ENCODE peak calls at places on chromosomes 13 and 19, in five cellular contexts. D is stomach, J is WTC11, N is mucosa of descending colon, W is bronchial epithelial cell. V is an unnamed sample.

GRCh38 chr19:19575411-19575810 is 37.3 kb downstream of the CILP2 start:
- DNase-seq in N (no peak), D (no peak), J (no peak), W (no peak), V (no peak)

GRCh38 chr13:109629737-109630136 is 156.6 kb downstream of the IRS2 start:
- DNase-seq in J (no peak), W (no peak), N (no peak), D (no peak), V (no peak)

GRCh38 chr19:19459707-19460251 is 54.3 kb downstream of the GATAD2A start:
- DNase-seq in W (peak; percentile 64), J (no peak), N (peak; percentile 44), D (peak; percentile 41), V (no peak)

GRCh38 chr19:38596057-38596981 is 21.4 kb downstream of the MAP4K1 start:
- DNase-seq in D (peak; percentile 72), W (peak; percentile 29), J (peak; percentile 98), N (peak; percentile 73), V (no peak)

GRCh38 chr19:45041125-45041524 is 2.3 kb downstream of the CLASRP start:
- DNase-seq in W (no peak), J (no peak), D (no peak), N (no peak), V (no peak)

GRCh38 chr13:48231948-48232347 is 1.1 kb upstream of the ITM2B start:
- DNase-seq in W (no peak), N (no peak), D (no peak), J (no peak), V (no peak)

GRCh38 chr19:30699871-30700280 is 327.7 kb downstream of the ZNF536 start:
- DNase-seq in D (no peak), N (no peak), J (no peak), W (no peak), V (no peak)

GRCh38 chr19:45172173-45172572 is 5.9 kb downstream of the TRAPPC6A start:
- DNase-seq in D (no peak), W (no peak), N (no peak), J (no peak), V (no peak)

GRCh38 chr19:58181902-58182576 is 822 bp upstream of the ZNF274 start:
- DNase-seq in N (peak; percentile 50), D (peak; percentile 27), W (peak; percentile 20), J (peak; percentile 79), V (peak; percentile 22)

GRCh38 chr13:30744056-30744684 is 8.8 kb downstream of the ALOX5AP start:
- DNase-seq in J (no peak), D (peak; percentile 56), N (peak; percentile 54), W (peak; percentile 51), V (peak; percentile 53)

GRCh38 chr19:29542776-29543175 is 17.0 kb downstream of the VSTM2B start:
- DNase-seq in W (no peak), J (no peak), N (no peak), D (no peak), V (no peak)

GRCh38 chr19:35141627-35142401 is 1.2 kb upstream of the FXYD7 start:
- DNase-seq in N (no peak), J (no peak), D (no peak), W (no peak), V (no peak)

GRCh38 chr19:54209748-54210494 is 9.3 kb downstream of the RPS9 start:
- DNase-seq in J (no peak), N (peak; percentile 90), D (peak; percentile 97), W (peak; percentile 96), V (no peak)

GRCh38 chr13:32256243-32256642 is 58.9 kb downstream of the ZAR1L start:
- DNase-seq in N (no peak), D (no peak), W (no peak), J (no peak), V (no peak)

GRCh38 chr13:22740264-22740663 is 440.5 kb upstream of the SGCG start:
- DNase-seq in W (peak; percentile 2), D (no peak), J (peak; percentile 25), N (no peak), V (no peak)

GRCh38 chr13:89571676-89572075 is 1775.8 kb upstream of the MIR17HG start:
- DNase-seq in W (no peak), N (no peak), D (no peak), J (no peak), V (no peak)

GRCh38 chr13:42685762-42686560 is 95.4 kb upstream of the FAM216B start:
- DNase-seq in W (no peak), N (no peak), D (no peak), J (no peak), V (no peak)

GRCh38 chr19:7482584-7483439 is 6.0 kb downstream of the PEX11G start:
- DNase-seq in W (peak; percentile 55), D (no peak), N (peak; percentile 77), J (peak; percentile 89), V (no peak)

GRCh38 chr19:55345101-55345817 is 5.6 kb downstream of the KMT5C start:
- DNase-seq in J (no peak), N (no peak), D (no peak), W (no peak), V (no peak)

GRCh38 chr19:4372630-4373367 is 27.5 kb downstream of the SH3GL1 start:
- DNase-seq in W (no peak), N (no peak), J (no peak), D (no peak), V (no peak)

GRCh38 chr13:60229708-60230272 is 66.1 kb upstream of the DIAPH3 start:
- DNase-seq in N (no peak), D (no peak), W (no peak), J (no peak), V (no peak)

GRCh38 chr13:46961719-46962118 is 64.9 kb upstream of the HTR2A start:
- DNase-seq in W (peak; percentile 81), J (no peak), N (no peak), D (no peak), V (no peak)

GRCh38 chr19:33506498-33506897 is 15.1 kb downstream of the PEPD start:
- DNase-seq in D (no peak), N (no peak), J (no peak), W (no peak), V (no peak)

GRCh38 chr19:50315773-50316448 is 13.3 kb downstream of the KCNC3 start:
- DNase-seq in D (no peak), J (peak; percentile 75), N (no peak), W (no peak), V (no peak)

GRCh38 chr19:16896098-16896912 is 7.5 kb downstream of the F2RL3 start:
- DNase-seq in J (peak; percentile 62), N (peak; percentile 67), D (no peak), W (no peak), V (peak; percentile 32)

GRCh38 chr19:49475191-49475932 is 1.3 kb downstream of the FLT3LG start:
- DNase-seq in J (no peak), D (no peak), W (no peak), N (no peak), V (no peak)

GRCh38 chr19:48511800-48512503 is at the start of gene LMTK3:
- DNase-seq in W (no peak), D (no peak), N (peak; percentile 53), J (peak; percentile 71), V (no peak)

GRCh38 chr19:42290523-42291436 is 11.2 kb upstream of the PRR19 start:
- DNase-seq in D (no peak), W (no peak), N (peak; percentile 56), J (no peak), V (peak; percentile 64)

GRCh38 chr19:50204811-50205675 is 1.6 kb downstream of the MYH14 start:
- DNase-seq in D (peak; percentile 94), W (no peak), J (peak; percentile 96), N (peak; percentile 96), V (no peak)

GRCh38 chr19:58218899-58219298 is 9.8 kb upstream of the ZNF544 start:
- DNase-seq in N (no peak), W (no peak), J (peak; percentile 61), D (no peak), V (no peak)

GRCh38 chr19:47272448-47273312 is 2.0 kb upstream of the INAFM1 start:
- DNase-seq in N (peak; percentile 76), W (no peak), J (no peak), D (peak; percentile 38), V (no peak)
- TF ChIP-seq CTCF in N (no peak), W (no peak), J (no peak), D (peak; percentile 10), V (no peak)

GRCh38 chr19:3131168-3131567 is 4.7 kb upstream of the GNA15 start:
- DNase-seq in J (no peak), D (no peak), W (no peak), N (no peak), V (no peak)

GRCh38 chr19:3125900-3126524 is 9.8 kb upstream of the GNA15 start:
- DNase-seq in J (peak; percentile 85), D (peak; percentile 79), N (peak; percentile 86), W (peak; percentile 38), V (peak; percentile 61)

GRCh38 chr19:3132971-3133792 is 2.7 kb upstream of the GNA15 start:
- DNase-seq in J (no peak), D (no peak), N (no peak), W (peak; percentile 38), V (peak; percentile 41)

GRCh38 chr19:3124630-3125029 is 11.2 kb upstream of the GNA15 start:
- DNase-seq in N (no peak), J (no peak), D (no peak), W (no peak), V (no peak)

GRCh38 chr19:3129112-3129511 is 6.7 kb upstream of the GNA15 start:
- DNase-seq in D (no peak), N (no peak), W (peak; percentile 60), J (no peak), V (no peak)
- TF ChIP-seq CTCF in D (peak; percentile 42), N (no peak), W (peak; percentile 16), J (no peak), V (no peak)

GRCh38 chr19:18281082-18282020 is at the start of gene JUND:
- DNase-seq in N (peak; percentile 98), W (peak; percentile 88), J (peak; percentile 94), D (peak; percentile 99), V (peak; percentile 99)

GRCh38 chr19:18279516-18280246 is 1.7 kb downstream of the JUND start:
- DNase-seq in N (peak; percentile 94), J (peak; percentile 96), W (peak; percentile 76), D (peak; percentile 92), V (peak; percentile 87)

GRCh38 chr19:18280247-18281081 is 958 bp downstream of the JUND start:
- DNase-seq in D (peak; percentile 84), J (peak; percentile 53), N (peak; percentile 89), W (peak; percentile 44), V (peak; percentile 85)

GRCh38 chr19:18279266-18279515 is 2.2 kb downstream of the JUND start:
- DNase-seq in J (no peak), N (no peak), W (no peak), D (no peak), V (no peak)

GRCh38 chr19:18278521-18279265 is 2.7 kb downstream of the JUND start:
- DNase-seq in J (no peak), D (peak; percentile 52), N (peak; percentile 60), W (no peak), V (no peak)
- TF ChIP-seq CTCF in J (peak; percentile 41), D (no peak), N (no peak), W (peak; percentile 43), V (no peak)

DNA sequence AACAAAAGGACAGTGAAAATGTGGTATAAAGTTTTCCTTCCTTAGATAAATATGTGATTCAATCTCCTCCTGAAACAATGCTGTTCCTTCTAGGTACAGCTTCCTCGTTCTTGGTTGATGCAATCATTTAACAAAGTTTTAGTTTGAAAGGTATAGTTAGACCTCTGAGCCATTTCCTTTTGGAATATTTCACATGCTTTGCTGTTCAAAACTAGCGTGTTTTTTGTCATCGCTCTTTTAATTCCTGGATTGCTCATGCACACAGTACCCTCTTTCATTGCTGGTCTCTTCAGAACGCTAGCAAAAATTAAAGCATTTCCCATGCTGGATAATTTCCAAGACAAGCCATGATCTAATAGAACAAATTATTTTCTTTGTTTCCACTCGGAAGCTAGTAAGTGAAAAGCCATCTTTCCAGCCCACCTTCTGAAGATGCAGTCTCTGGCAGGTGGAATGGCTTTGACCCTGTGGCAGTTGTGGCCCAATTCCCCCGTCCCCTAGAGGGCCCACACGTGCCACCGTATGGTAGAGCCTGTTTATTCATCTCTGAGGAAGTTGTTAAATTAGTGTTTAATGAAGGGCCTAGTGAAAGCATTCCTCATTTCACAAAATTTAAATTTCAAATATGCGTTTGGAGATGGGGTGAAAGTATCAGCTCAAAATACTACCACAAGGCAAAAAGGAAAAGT is 1040.6 kb upstream of the SLC10A2 start:
- DNase-seq in D (no peak), J (peak; percentile 41), N (no peak), W (peak; percentile 89), V (no peak)
- TF ChIP-seq CTCF in D (no peak), J (no peak), N (no peak), W (no peak), V (no peak)